ENCODE peak calls at places on chromosomes 5 and 9, in seven cellular contexts. One of them, this sample, is unnamed.

GRCh38 chr5:81371354-81371876 is 22.5 kb downstream of the ACOT12 start:
- DNase-seq in neural progenitor cell: no peak
- DNase-seq in omental fat pad: no peak
- DNase-seq in HL-60: no peak
- DNase-seq in substantia nigra: no peak
- DNase-seq in activated T-cell treated with anti-CD3 and anti-CD28 coated beads for 24 hours: no peak
- DNase-seq in H4: no peak
- DNase-seq in this sample: no peak

GRCh38 chr9:14748373-14748772 is 25.8 kb upstream of the CER1 start:
- DNase-seq in neural progenitor cell: no peak
- DNase-seq in omental fat pad: no peak
- DNase-seq in HL-60: no peak
- DNase-seq in substantia nigra: no peak
- DNase-seq in activated T-cell treated with anti-CD3 and anti-CD28 coated beads for 24 hours: no peak
- DNase-seq in H4: no peak
- DNase-seq in this sample: no peak

GRCh38 chr5:102753889-102754498 is 1.1 kb upstream of the PAM start:
- DNase-seq in neural progenitor cell: no peak
- DNase-seq in omental fat pad: no peak
- DNase-seq in HL-60: no peak
- DNase-seq in substantia nigra: no peak
- DNase-seq in activated T-cell treated with anti-CD3 and anti-CD28 coated beads for 24 hours: no peak
- DNase-seq in H4: no peak
- DNase-seq in this sample: no peak

GRCh38 chr9:135340726-135341475 is 138.7 kb upstream of the PPP1R26 start:
- DNase-seq in neural progenitor cell: no peak
- DNase-seq in omental fat pad: no peak
- DNase-seq in HL-60: no peak
- DNase-seq in substantia nigra: no peak
- DNase-seq in activated T-cell treated with anti-CD3 and anti-CD28 coated beads for 24 hours: no peak
- DNase-seq in H4: no peak
- DNase-seq in this sample: no peak

GRCh38 chr5:181069767-181070491 is 29.9 kb downstream of the BTNL9 start:
- DNase-seq in neural progenitor cell: peak
- DNase-seq in omental fat pad: no peak
- DNase-seq in HL-60: no peak
- DNase-seq in substantia nigra: no peak
- DNase-seq in activated T-cell treated with anti-CD3 and anti-CD28 coated beads for 24 hours: no peak
- DNase-seq in H4: peak
- DNase-seq in this sample: no peak

GRCh38 chr9:36844961-36845360 is 189.1 kb downstream of the PAX5 start:
- DNase-seq in neural progenitor cell: no peak
- DNase-seq in omental fat pad: no peak
- DNase-seq in HL-60: no peak
- DNase-seq in substantia nigra: no peak
- DNase-seq in activated T-cell treated with anti-CD3 and anti-CD28 coated beads for 24 hours: no peak
- DNase-seq in H4: no peak
- DNase-seq in this sample: no peak

GRCh38 chr9:117974108-117974507 is 269.9 kb downstream of the TLR4 start:
- DNase-seq in neural progenitor cell: no peak
- DNase-seq in omental fat pad: no peak
- DNase-seq in HL-60: no peak
- DNase-seq in substantia nigra: no peak
- DNase-seq in activated T-cell treated with anti-CD3 and anti-CD28 coated beads for 24 hours: no peak
- DNase-seq in H4: no peak
- DNase-seq in this sample: no peak

GRCh38 chr5:102856374-102856748 is 101.3 kb downstream of the PAM start:
- DNase-seq in neural progenitor cell: no peak
- DNase-seq in omental fat pad: no peak
- DNase-seq in HL-60: no peak
- DNase-seq in substantia nigra: no peak
- DNase-seq in activated T-cell treated with anti-CD3 and anti-CD28 coated beads for 24 hours: no peak
- DNase-seq in H4: no peak
- DNase-seq in this sample: no peak

GRCh38 chr5:179793470-179794139 is at the start of gene LTC4S:
- DNase-seq in neural progenitor cell: no peak
- DNase-seq in omental fat pad: no peak
- DNase-seq in HL-60: peak
- DNase-seq in substantia nigra: peak
- DNase-seq in activated T-cell treated with anti-CD3 and anti-CD28 coated beads for 24 hours: no peak
- DNase-seq in H4: peak
- DNase-seq in this sample: no peak

GRCh38 chr5:73531356-73531755 is 33.1 kb downstream of the BTF3 start:
- DNase-seq in neural progenitor cell: no peak
- DNase-seq in omental fat pad: no peak
- DNase-seq in HL-60: no peak
- DNase-seq in substantia nigra: no peak
- DNase-seq in activated T-cell treated with anti-CD3 and anti-CD28 coated beads for 24 hours: no peak
- DNase-seq in H4: no peak
- DNase-seq in this sample: no peak

GRCh38 chr9:129895376-129896268 is 60.4 kb downstream of the USP20 start:
- DNase-seq in neural progenitor cell: no peak
- DNase-seq in omental fat pad: no peak
- DNase-seq in HL-60: peak
- DNase-seq in substantia nigra: no peak
- DNase-seq in activated T-cell treated with anti-CD3 and anti-CD28 coated beads for 24 hours: peak
- DNase-seq in H4: no peak
- DNase-seq in this sample: no peak

GRCh38 chr9:130414910-130415746 is 29.6 kb upstream of the ASS1 start:
- DNase-seq in neural progenitor cell: no peak
- DNase-seq in omental fat pad: no peak
- DNase-seq in HL-60: no peak
- DNase-seq in substantia nigra: no peak
- DNase-seq in activated T-cell treated with anti-CD3 and anti-CD28 coated beads for 24 hours: no peak
- DNase-seq in H4: no peak
- DNase-seq in this sample: no peak

GRCh38 chr5:90809695-90810094 is 251.1 kb downstream of the ADGRV1 start:
- DNase-seq in neural progenitor cell: no peak
- DNase-seq in omental fat pad: no peak
- DNase-seq in HL-60: no peak
- DNase-seq in substantia nigra: no peak
- DNase-seq in activated T-cell treated with anti-CD3 and anti-CD28 coated beads for 24 hours: no peak
- DNase-seq in H4: no peak
- DNase-seq in this sample: no peak

GRCh38 chr5:142192799-142193428 is 84.3 kb downstream of the NDFIP1 start:
- DNase-seq in neural progenitor cell: no peak
- DNase-seq in omental fat pad: no peak
- DNase-seq in HL-60: no peak
- DNase-seq in substantia nigra: no peak
- DNase-seq in activated T-cell treated with anti-CD3 and anti-CD28 coated beads for 24 hours: no peak
- DNase-seq in H4: no peak
- DNase-seq in this sample: no peak

GRCh38 chr5:151222769-151223446 is 984 bp downstream of the CCDC69 start:
- DNase-seq in neural progenitor cell: no peak
- DNase-seq in omental fat pad: no peak
- DNase-seq in HL-60: peak
- DNase-seq in substantia nigra: no peak
- DNase-seq in activated T-cell treated with anti-CD3 and anti-CD28 coated beads for 24 hours: no peak
- DNase-seq in H4: no peak
- DNase-seq in this sample: no peak

GRCh38 chr9:88418715-88419540 is 30.7 kb downstream of the SPIN1 start:
- DNase-seq in neural progenitor cell: no peak
- DNase-seq in omental fat pad: no peak
- DNase-seq in HL-60: no peak
- DNase-seq in substantia nigra: no peak
- DNase-seq in activated T-cell treated with anti-CD3 and anti-CD28 coated beads for 24 hours: peak
- DNase-seq in H4: no peak
- DNase-seq in this sample: no peak

GRCh38 chr5:173718469-173718868 is 102.0 kb upstream of the BOD1 start:
- DNase-seq in neural progenitor cell: no peak
- DNase-seq in omental fat pad: no peak
- DNase-seq in HL-60: no peak
- DNase-seq in substantia nigra: no peak
- DNase-seq in activated T-cell treated with anti-CD3 and anti-CD28 coated beads for 24 hours: no peak
- DNase-seq in H4: no peak
- DNase-seq in this sample: no peak

GRCh38 chr5:177092178-177093081 is 5.7 kb downstream of the FGFR4 start:
- DNase-seq in neural progenitor cell: no peak
- DNase-seq in omental fat pad: no peak
- DNase-seq in HL-60: no peak
- DNase-seq in substantia nigra: no peak
- DNase-seq in activated T-cell treated with anti-CD3 and anti-CD28 coated beads for 24 hours: no peak
- DNase-seq in H4: no peak
- DNase-seq in this sample: no peak

GRCh38 chr5:2039180-2039531 is 156.4 kb upstream of the IRX4 start:
- DNase-seq in neural progenitor cell: peak
- DNase-seq in omental fat pad: no peak
- DNase-seq in HL-60: no peak
- DNase-seq in substantia nigra: no peak
- DNase-seq in activated T-cell treated with anti-CD3 and anti-CD28 coated beads for 24 hours: no peak
- DNase-seq in H4: no peak
- DNase-seq in this sample: no peak

GRCh38 chr5:115738807-115739206 is 77.7 kb downstream of the CDO1 start:
- DNase-seq in neural progenitor cell: no peak
- DNase-seq in omental fat pad: no peak
- DNase-seq in HL-60: no peak
- DNase-seq in substantia nigra: no peak
- DNase-seq in activated T-cell treated with anti-CD3 and anti-CD28 coated beads for 24 hours: no peak
- DNase-seq in H4: no peak
- DNase-seq in this sample: no peak

GRCh38 chr5:27020965-27021364 is 17.4 kb downstream of the CDH9 start:
- DNase-seq in neural progenitor cell: no peak
- DNase-seq in omental fat pad: no peak
- DNase-seq in HL-60: no peak
- DNase-seq in substantia nigra: no peak
- DNase-seq in activated T-cell treated with anti-CD3 and anti-CD28 coated beads for 24 hours: no peak
- DNase-seq in H4: peak
- DNase-seq in this sample: no peak

GRCh38 chr5:133365326-133365725 is 247.0 kb downstream of the FSTL4 start:
- DNase-seq in neural progenitor cell: peak
- DNase-seq in omental fat pad: no peak
- DNase-seq in HL-60: no peak
- DNase-seq in substantia nigra: no peak
- DNase-seq in activated T-cell treated with anti-CD3 and anti-CD28 coated beads for 24 hours: no peak
- DNase-seq in H4: no peak
- DNase-seq in this sample: no peak

GRCh38 chr5:74468421-74468820 is 172.1 kb downstream of the ENC1 start:
- DNase-seq in neural progenitor cell: no peak
- DNase-seq in omental fat pad: no peak
- DNase-seq in HL-60: no peak
- DNase-seq in substantia nigra: no peak
- DNase-seq in activated T-cell treated with anti-CD3 and anti-CD28 coated beads for 24 hours: no peak
- DNase-seq in H4: no peak
- DNase-seq in this sample: no peak

GRCh38 chr9:101478444-101478843 is 42.9 kb upstream of the ALDOB start:
- DNase-seq in neural progenitor cell: no peak
- DNase-seq in omental fat pad: no peak
- DNase-seq in HL-60: no peak
- DNase-seq in substantia nigra: no peak
- DNase-seq in activated T-cell treated with anti-CD3 and anti-CD28 coated beads for 24 hours: no peak
- DNase-seq in H4: no peak
- DNase-seq in this sample: no peak

GRCh38 chr9:35711501-35712428 is 20.2 kb downstream of the TLN1 start:
- DNase-seq in neural progenitor cell: no peak
- DNase-seq in omental fat pad: no peak
- DNase-seq in HL-60: no peak
- DNase-seq in substantia nigra: no peak
- DNase-seq in activated T-cell treated with anti-CD3 and anti-CD28 coated beads for 24 hours: no peak
- DNase-seq in H4: no peak
- DNase-seq in this sample: no peak

GRCh38 chr5:76477061-76477460 is 74.0 kb downstream of the IQGAP2 start:
- DNase-seq in neural progenitor cell: no peak
- DNase-seq in omental fat pad: no peak
- DNase-seq in HL-60: no peak
- DNase-seq in substantia nigra: no peak
- DNase-seq in activated T-cell treated with anti-CD3 and anti-CD28 coated beads for 24 hours: no peak
- DNase-seq in H4: no peak
- DNase-seq in this sample: no peak

GRCh38 chr5:93088566-93088965 is 492.5 kb downstream of the NR2F1-AS1 start:
- DNase-seq in neural progenitor cell: no peak
- DNase-seq in omental fat pad: no peak
- DNase-seq in HL-60: no peak
- DNase-seq in substantia nigra: no peak
- DNase-seq in activated T-cell treated with anti-CD3 and anti-CD28 coated beads for 24 hours: no peak
- DNase-seq in H4: no peak
- DNase-seq in this sample: no peak

GRCh38 chr5:176776916-176777315 is 33.4 kb upstream of the UNC5A start:
- DNase-seq in neural progenitor cell: no peak
- DNase-seq in omental fat pad: no peak
- DNase-seq in HL-60: no peak
- DNase-seq in substantia nigra: no peak
- DNase-seq in activated T-cell treated with anti-CD3 and anti-CD28 coated beads for 24 hours: no peak
- DNase-seq in H4: no peak
- DNase-seq in this sample: no peak

GRCh38 chr5:36958612-36959011 is 82.0 kb downstream of the NIPBL start:
- DNase-seq in neural progenitor cell: no peak
- DNase-seq in omental fat pad: no peak
- DNase-seq in HL-60: no peak
- DNase-seq in substantia nigra: no peak
- DNase-seq in activated T-cell treated with anti-CD3 and anti-CD28 coated beads for 24 hours: no peak
- DNase-seq in H4: no peak
- DNase-seq in this sample: no peak